ENCODE peak calls at places on chromosomes 16 and 17, in six cellular contexts. M is ascending aorta, V is endodermal cell, F is HCT116, R is colonic mucosa, B is tibial nerve. Z is an unnamed sample.

GRCh38 chr17:19268611-19269010 is 31.4 kb downstream of the EPN2 start:
- DNase-seq in M (no peak), V (no peak), F (no peak), R (no peak), B (no peak), Z (no peak)

GRCh38 chr17:50363217-50364060 is 9.5 kb downstream of the MRPL27 start:
- DNase-seq in M (no peak), V (peak; percentile 98), F (no peak), R (no peak), B (no peak), Z (peak; percentile 33)

GRCh38 chr17:53150101-53150698 is 672.5 kb upstream of the KIF2B start:
- DNase-seq in M (no peak), V (peak; percentile 42), F (no peak), R (no peak), B (no peak), Z (no peak)

GRCh38 chr17:9232591-9233270 is 211.4 kb downstream of the NTN1 start:
- DNase-seq in M (no peak), V (no peak), F (no peak), R (no peak), B (no peak), Z (no peak)

GRCh38 chr16:48531011-48531962 is 78.7 kb downstream of the N4BP1 start:
- DNase-seq in M (no peak), V (peak; percentile 32), F (no peak), R (no peak), B (peak; percentile 55), Z (no peak)

GRCh38 chr16:67529639-67530012 is 997 bp downstream of the RIPOR1 start:
- DNase-seq in M (no peak), V (no peak), F (no peak), R (no peak), B (no peak), Z (no peak)

GRCh38 chr17:29107933-29108805 is 65.2 kb downstream of the PIPOX start:
- DNase-seq in M (no peak), V (no peak), F (peak; percentile 22), R (no peak), B (no peak), Z (no peak)

GRCh38 chr17:78539771-78540170 is 37.4 kb downstream of the DNAH17 start:
- DNase-seq in M (no peak), V (peak; percentile 31), F (no peak), R (no peak), B (no peak), Z (no peak)

GRCh38 chr17:59842901-59843652 is 49.7 kb downstream of the TUBD1 start:
- DNase-seq in M (no peak), V (peak; percentile 68), F (peak; percentile 96), R (peak; percentile 76), B (no peak), Z (peak; percentile 73)

GRCh38 chr16:24729967-24730815 is 740 bp downstream of the TNRC6A start:
- DNase-seq in M (no peak), V (peak; percentile 75), F (no peak), R (peak; percentile 60), B (no peak), Z (no peak)

GRCh38 chr16:77470851-77471250 is 36.0 kb upstream of the ADAMTS18 start:
- DNase-seq in M (no peak), V (no peak), F (no peak), R (no peak), B (no peak), Z (no peak)

GRCh38 chr17:43401293-43401692 is 2.5 kb downstream of the ARL4D start:
- DNase-seq in M (peak; percentile 87), V (no peak), F (no peak), R (no peak), B (no peak), Z (peak; percentile 93)

GRCh38 chr17:51397361-51398127 is 137.2 kb downstream of the UTP18 start:
- DNase-seq in M (no peak), V (peak; percentile 92), F (peak; percentile 56), R (no peak), B (no peak), Z (no peak)

GRCh38 chr17:673200-673681 is 41.4 kb downstream of the VPS53 start:
- DNase-seq in M (no peak), V (peak; percentile 72), F (no peak), R (no peak), B (no peak), Z (no peak)

GRCh38 chr17:64778367-64779290 is 116.5 kb upstream of the SMURF2 start:
- DNase-seq in M (peak; percentile 64), V (peak; percentile 89), F (no peak), R (peak; percentile 49), B (no peak), Z (no peak)

GRCh38 chr17:81519284-81520020 is 6.9 kb upstream of the ACTG1 start:
- DNase-seq in M (peak; percentile 77), V (peak; percentile 94), F (peak; percentile 80), R (peak; percentile 82), B (no peak), Z (no peak)

GRCh38 chr17:59547131-59547915 is 18.1 kb upstream of the DHX40 start:
- DNase-seq in M (no peak), V (no peak), F (no peak), R (no peak), B (no peak), Z (no peak)

GRCh38 chr16:57658130-57658877 is 9.8 kb upstream of the ADGRG3 start:
- DNase-seq in M (no peak), V (no peak), F (no peak), R (no peak), B (no peak), Z (no peak)

GRCh38 chr16:57657228-57657627 is 10.9 kb upstream of the ADGRG3 start:
- DNase-seq in M (no peak), V (no peak), F (no peak), R (no peak), B (no peak), Z (no peak)

GRCh38 chr16:57661510-57661909 is 6.6 kb upstream of the ADGRG3 start:
- DNase-seq in M (no peak), V (no peak), F (no peak), R (no peak), B (no peak), Z (no peak)

GRCh38 chr16:57660715-57661463 is 7.2 kb upstream of the ADGRG3 start:
- DNase-seq in M (no peak), V (no peak), F (no peak), R (no peak), B (no peak), Z (no peak)

DNA sequence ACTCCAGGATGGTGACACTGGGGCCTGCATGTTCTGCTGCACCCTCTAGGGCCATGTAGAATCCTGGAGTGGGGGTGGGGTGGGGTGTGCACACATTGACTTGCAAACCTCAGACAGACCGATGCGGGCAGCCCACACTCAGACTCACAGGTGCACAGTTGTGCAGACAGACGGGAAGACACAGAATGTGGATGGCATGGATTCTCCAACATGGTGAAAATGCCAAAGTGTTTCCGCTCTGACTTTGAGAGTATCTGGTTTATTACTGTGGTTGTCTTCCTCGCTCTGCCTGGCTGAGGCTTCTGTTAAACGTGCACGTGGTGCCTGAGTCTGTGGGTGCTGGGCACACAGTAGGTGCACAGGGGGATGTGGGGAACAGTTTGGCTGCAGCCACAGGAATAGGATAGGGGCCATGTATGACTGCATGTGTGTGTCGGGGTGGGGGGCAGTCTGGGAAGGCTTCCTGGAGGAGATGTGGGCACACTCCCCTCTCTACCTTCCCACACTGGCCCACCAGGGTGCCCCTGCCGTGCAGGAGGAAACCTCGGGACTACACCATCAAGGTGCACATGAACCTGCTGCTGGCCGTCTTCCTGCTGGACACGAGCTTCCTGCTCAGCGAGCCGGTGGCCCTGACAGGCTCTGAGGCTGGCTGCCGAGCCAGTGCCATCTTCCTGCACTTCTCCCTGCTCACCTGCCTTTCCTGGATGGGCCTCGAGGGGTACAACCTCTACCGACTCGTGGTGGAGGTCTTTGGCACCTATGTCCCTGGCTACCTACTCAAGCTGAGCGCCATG is 9.0 kb upstream of the ADGRG3 start:
- DNase-seq in M (no peak), V (no peak), F (no peak), R (no peak), B (no peak), Z (no peak)
- H3K27ac ChIP-seq in M (no peak overlapping the region), V (no peak overlapping the region), F (no peak overlapping the region), R (no peak overlapping the region), B (no peak overlapping the region), Z (no peak overlapping the region)

DNA sequence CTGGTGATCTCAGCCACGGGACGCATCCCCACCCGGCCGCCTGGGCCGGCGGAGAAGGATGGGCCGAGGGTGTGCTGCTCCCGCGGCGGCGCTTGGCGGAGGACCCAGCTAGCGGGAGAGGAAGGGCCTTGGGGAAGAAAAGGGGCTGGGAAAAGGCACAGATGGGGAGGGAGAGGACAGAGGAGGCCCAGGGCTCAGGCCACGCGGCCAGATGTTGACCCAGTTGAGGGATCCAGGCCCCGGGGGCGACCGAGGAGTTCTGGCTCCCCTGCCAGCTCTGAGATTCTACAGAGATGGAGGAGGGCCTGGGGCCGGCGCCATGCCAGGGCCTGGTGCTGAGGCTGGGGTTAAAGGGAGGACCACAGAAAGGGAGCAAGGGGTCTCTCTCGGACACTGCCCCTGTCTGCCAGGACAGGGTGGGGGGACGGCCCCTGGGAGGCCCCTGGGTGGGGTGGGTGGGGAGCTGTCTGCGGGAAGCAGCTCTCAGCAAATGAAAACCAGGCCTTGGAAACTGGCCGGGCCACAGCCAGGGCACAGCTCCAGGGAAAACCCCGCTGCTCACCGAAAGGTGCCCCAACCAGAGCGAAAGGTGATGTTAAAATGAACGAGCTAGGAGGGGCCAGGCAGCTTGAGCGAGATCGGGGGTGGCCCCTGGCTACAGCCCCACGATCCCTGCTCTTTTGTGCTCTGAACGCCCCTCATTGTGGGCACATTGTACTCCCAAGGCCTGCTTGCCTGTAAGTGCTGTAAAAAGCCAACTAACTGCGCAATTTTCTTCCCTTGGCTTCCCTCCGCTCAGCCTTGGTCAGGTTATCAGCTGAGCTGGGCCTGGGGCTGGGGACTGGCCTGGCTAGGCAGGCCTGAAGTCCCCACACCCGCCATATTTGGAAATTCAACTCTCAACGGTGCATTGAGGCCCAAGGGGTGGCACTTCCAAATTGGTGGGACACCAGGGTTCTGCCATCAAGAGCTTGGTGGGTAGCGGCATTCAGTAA is 191.4 kb downstream of the ZNF423 start:
- DNase-seq in M (no peak), V (no peak), F (no peak), R (peak; percentile 25), B (no peak), Z (no peak)
- H3K4me3 ChIP-seq in M (peak overlapping the region; percentile 11), V (no peak overlapping the region), F (no peak overlapping the region), R (no peak overlapping the region), B (peak overlapping the region; percentile 38), Z (no peak overlapping the region)

GRCh38 chr17:41975099-41976083 is 8.8 kb downstream of the CNP start:
- DNase-seq in M (no peak), V (no peak), F (no peak), R (no peak), B (no peak), Z (no peak)
- H3K36me3 ChIP-seq in M (peaks cover 64% of the 10 kb centered on the region), V (peaks cover 87% of the 10 kb centered on the region), F (peaks cover 45% of the 10 kb centered on the region), R (peaks cover 14% of the 10 kb centered on the region), B (peaks cover 39% of the 10 kb centered on the region), Z (peaks cover 95% of the 10 kb centered on the region)

DNA sequence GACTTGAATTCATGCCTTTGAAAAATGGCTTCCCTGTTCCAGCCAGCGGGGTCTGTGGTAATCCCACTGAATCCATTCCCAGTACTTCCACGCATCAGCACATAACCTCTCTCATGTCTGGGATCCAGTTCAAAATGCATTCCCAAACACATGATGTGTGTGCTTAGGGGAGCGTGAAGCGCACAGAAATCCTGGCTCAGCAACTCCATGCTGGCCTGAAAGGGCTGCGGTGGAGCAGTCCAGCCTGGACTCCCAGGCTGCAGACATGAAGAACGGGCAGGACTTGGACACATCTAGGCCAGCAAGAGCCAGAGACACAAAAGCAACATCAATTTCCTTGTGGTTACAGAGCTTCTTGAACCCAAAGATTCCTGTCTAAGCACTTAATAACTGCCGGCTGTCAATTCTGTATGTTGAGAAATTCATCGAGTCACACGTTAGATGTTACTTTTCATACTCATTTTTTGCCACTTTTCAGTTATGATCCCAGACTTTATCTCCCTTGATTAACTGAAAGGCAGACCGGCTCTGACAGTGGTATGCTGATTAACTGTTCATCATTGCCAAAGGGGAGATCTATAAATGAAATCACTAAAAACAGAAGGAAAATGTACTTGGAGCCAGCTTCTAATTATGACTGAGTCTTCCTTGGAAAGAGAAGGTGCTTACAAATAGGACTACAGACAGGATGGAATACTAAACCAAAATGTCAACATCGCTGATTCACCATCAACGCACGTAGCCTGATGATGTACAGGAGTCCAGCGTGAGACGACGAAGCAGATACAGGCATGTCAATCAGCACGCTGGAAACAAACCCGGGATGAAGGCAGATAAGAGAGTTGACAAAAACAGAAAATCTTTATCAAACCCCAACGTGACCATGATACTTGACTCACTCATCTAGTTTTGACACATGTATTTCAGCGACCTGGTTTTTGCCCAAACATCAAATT is 23.0 kb downstream of the NSMCE1 start:
- DNase-seq in M (no peak), V (peak; percentile 22), F (no peak), R (no peak), B (no peak), Z (no peak)
- H3K27ac ChIP-seq in M (peak overlapping the region; percentile 73), V (no peak overlapping the region), F (no peak overlapping the region), R (peak overlapping the region; percentile 68), B (no peak overlapping the region), Z (no peak overlapping the region)